ENCODE peak calls at places on chromosomes 2 and 18, in five cellular contexts. G, X, L, I and U are unnamed samples.

GRCh38 chr2:72399879-72400278 is 252.2 kb upstream of the CYP26B1 start:
- DNase-seq in G (no peak), X (no peak), L (no peak), I (no peak), U (no peak)

GRCh38 chr2:131801210-131801744 is 273.6 kb downstream of the CCDC74A start:
- DNase-seq in G (peak), X (no peak), L (no peak), I (no peak), U (no peak)

GRCh38 chr18:68703326-68703725 is 11.6 kb downstream of the TMX3 start:
- DNase-seq in G (no peak), X (no peak), L (no peak), I (no peak), U (no peak)

GRCh38 chr2:160332318-160332717 is 132.2 kb upstream of the ITGB6 start:
- DNase-seq in G (no peak), X (no peak), L (no peak), I (no peak), U (no peak)

GRCh38 chr2:20012282-20013060 is at the start of gene MATN3:
- DNase-seq in G (peak), X (no peak), L (no peak), I (peak), U (peak)

GRCh38 chr2:42806786-42807185 is 14.4 kb upstream of the HAAO start:
- DNase-seq in G (no peak), X (no peak), L (no peak), I (no peak), U (no peak)

GRCh38 chr2:235091421-235091820 is 139.6 kb downstream of the SH3BP4 start:
- DNase-seq in G (no peak), X (no peak), L (no peak), I (no peak), U (no peak)

GRCh38 chr2:212794471-212794870 is 255.9 kb upstream of the ERBB4 start:
- DNase-seq in G (no peak), X (no peak), L (no peak), I (no peak), U (no peak)

GRCh38 chr2:239509388-239510143 is 108.7 kb upstream of the HDAC4 start:
- DNase-seq in G (no peak), X (no peak), L (no peak), I (no peak), U (no peak)

GRCh38 chr2:79235135-79235534 is 75.6 kb upstream of the REG3A start:
- DNase-seq in G (no peak), X (no peak), L (no peak), I (peak), U (peak)

GRCh38 chr2:145258903-145259579 is 739.1 kb upstream of the ZEB2 start:
- DNase-seq in G (no peak), X (no peak), L (no peak), I (no peak), U (no peak)

GRCh38 chr2:191376981-191377629 is 131.9 kb downstream of the MYO1B start:
- DNase-seq in G (no peak), X (peak), L (peak), I (peak), U (peak)

GRCh38 chr18:57544958-57545661 is 41.4 kb downstream of the FECH start:
- DNase-seq in G (no peak), X (peak), L (no peak), I (no peak), U (no peak)

GRCh38 chr2:181684454-181685149 is 4.3 kb upstream of the NEUROD1 start:
- DNase-seq in G (no peak), X (no peak), L (no peak), I (no peak), U (no peak)

GRCh38 chr2:181685150-181685688 is 4.9 kb upstream of the NEUROD1 start:
- DNase-seq in G (peak), X (no peak), L (no peak), I (no peak), U (no peak)

GRCh38 chr2:181682026-181682789 is 1.9 kb upstream of the NEUROD1 start:
- DNase-seq in G (peak), X (no peak), L (no peak), I (no peak), U (no peak)

GRCh38 chr2:181682795-181683517 is 2.6 kb upstream of the NEUROD1 start:
- DNase-seq in G (no peak), X (no peak), L (no peak), I (no peak), U (no peak)

DNA sequence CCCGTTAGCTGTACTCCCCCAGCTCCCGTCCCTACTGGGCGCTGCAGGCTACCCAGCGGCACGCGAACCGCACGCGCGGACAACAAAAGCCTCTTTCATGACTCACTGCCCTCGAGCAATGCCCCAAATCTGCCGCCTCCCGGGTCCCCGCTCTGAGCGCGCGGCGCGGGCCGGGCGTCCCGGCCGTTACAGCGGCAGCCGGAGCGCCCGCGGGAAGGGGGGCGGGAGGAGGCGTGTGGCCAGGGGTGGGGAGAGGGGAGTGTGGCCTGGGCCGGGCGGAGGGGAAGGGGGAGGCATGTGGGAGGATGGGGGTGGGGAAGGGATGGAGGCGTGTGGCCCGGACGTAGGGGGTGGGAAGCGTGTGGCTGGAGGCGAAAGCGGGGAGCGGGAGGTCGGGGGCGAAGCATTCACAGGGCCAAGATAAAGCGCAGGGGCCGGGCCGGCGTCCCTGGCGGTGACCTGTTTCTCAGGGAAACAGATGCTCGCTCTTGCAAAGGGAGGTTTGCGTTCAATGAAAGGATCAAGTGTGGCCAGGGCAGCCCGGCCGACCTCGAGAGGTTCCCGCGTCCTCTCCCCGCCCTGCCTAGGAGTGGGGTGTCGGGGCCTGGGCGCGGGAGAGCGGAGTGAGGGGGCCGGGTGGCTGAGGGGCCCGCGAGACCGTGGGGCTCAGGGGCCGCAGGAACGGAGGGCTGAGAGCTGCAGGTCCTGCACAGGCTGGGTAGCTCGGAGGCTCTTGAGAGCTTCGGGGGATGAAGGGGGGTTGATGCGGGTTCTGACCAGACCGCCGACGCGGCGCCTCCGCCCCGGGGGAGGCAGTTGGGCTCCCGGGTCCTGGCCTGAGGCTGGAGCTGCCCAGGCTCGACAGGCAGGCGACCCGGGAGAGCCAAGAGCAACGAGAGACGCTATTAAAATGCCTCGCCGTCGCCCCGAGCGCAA is 3.5 kb upstream of the NEUROD1 start:
- DNase-seq in G (peak), X (no peak), L (peak), I (no peak), U (peak)
- TF ChIP-seq EZH2 in G (no peak), X (no peak), L (no peak), I (peak), U (no peak)

DNA sequence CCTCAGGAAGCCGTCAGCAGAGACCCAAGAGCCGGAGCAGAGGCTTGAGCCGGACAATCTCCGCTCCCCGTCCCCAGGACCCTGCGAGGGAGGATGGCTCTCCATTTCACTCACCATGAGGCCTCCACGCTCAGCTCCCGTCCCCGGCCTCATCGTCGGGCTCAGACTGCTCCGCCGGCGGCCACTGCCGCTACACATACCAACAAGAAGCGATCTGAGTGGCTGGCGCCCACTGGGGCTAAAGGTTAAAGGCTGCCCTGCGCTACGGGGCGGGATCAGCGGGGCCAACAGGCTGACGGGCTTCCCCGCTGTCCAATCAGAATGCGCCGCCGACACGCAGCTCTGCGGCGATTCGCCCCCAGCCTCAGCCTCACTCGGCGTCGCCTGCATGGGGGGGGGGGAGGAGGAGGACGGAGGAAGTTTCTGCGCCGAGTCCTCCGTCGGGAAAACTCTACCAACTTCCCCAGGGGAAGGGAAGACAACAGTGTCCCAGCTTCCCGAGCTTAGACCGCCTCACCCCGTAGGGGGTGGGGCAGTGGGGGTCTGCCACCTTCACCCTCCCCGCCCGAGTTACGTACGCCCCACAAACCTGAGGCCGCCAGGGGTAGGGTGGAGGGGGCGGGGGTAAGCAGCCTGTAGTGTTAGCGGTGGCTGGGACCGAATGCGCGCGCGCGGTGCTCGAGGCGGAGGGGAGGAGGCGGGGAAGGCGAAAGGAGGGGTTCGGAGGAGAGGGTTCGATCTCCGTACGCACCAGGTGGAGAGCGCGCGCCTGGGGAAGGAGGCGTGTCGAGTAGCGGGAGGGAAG is at the start of gene PRPF40A:
- DNase-seq in G (peak), X (peak), L (peak), I (peak), U (peak)
- TF ChIP-seq POLR2A in G (peak), X (peak), L (peak), I (peak), U (peak)

GRCh38 chr18:9434240-9434701 is 41.0 kb upstream of the RALBP1 start:
- DNase-seq in G (peak), X (no peak), L (no peak), I (no peak), U (no peak)

GRCh38 chr18:9436176-9436575 is 39.1 kb upstream of the RALBP1 start:
- DNase-seq in G (no peak), X (no peak), L (no peak), I (no peak), U (no peak)

GRCh38 chr18:9431296-9431695 is 44.0 kb upstream of the RALBP1 start:
- DNase-seq in G (no peak), X (no peak), L (no peak), I (no peak), U (no peak)

GRCh38 chr18:9435041-9435440 is 40.3 kb upstream of the RALBP1 start:
- DNase-seq in G (no peak), X (no peak), L (no peak), I (no peak), U (no peak)

GRCh38 chr18:9433616-9434239 is 41.6 kb upstream of the RALBP1 start:
- DNase-seq in G (no peak), X (no peak), L (no peak), I (no peak), U (no peak)
- TF ChIP-seq CEBPB in G (no peak), X (no peak), L (no peak), I (no peak), U (no peak)

GRCh38 chr2:176129013-176129796 is at the start of gene HOXD8:
- DNase-seq in G (peak), X (no peak), L (peak), I (no peak), U (peak)

GRCh38 chr2:176130917-176131616 is 1.6 kb downstream of the HOXD8 start:
- DNase-seq in G (peak), X (no peak), L (no peak), I (no peak), U (no peak)

GRCh38 chr2:176128172-176129012 is 1.1 kb upstream of the HOXD8 start:
- DNase-seq in G (peak), X (no peak), L (no peak), I (no peak), U (no peak)

GRCh38 chr2:176130153-176130916 is 830 bp downstream of the HOXD8 start:
- DNase-seq in G (peak), X (no peak), L (no peak), I (no peak), U (peak)

GRCh38 chr2:176129825-176130152 is 284 bp downstream of the HOXD8 start:
- DNase-seq in G (peak), X (no peak), L (no peak), I (no peak), U (no peak)
- TF ChIP-seq EZH2 in G (no peak), X (no peak), L (no peak), I (no peak), U (no peak)

GRCh38 chr2:7825591-7826312 is 856.1 kb upstream of the ID2 start:
- DNase-seq in G (no peak), X (peak), L (no peak), I (peak), U (no peak)

GRCh38 chr2:7829241-7829640 is 852.6 kb upstream of the ID2 start:
- DNase-seq in G (no peak), X (no peak), L (no peak), I (no peak), U (no peak)

GRCh38 chr2:7826656-7827055 is 855.2 kb upstream of the ID2 start:
- DNase-seq in G (no peak), X (no peak), L (no peak), I (no peak), U (no peak)
- TF ChIP-seq POLR2A in G (no peak), X (no peak), L (no peak), I (no peak), U (no peak)